ENCODE peak calls at places on chromosomes 16 and 17, in four cellular contexts. M, C, E and H are unnamed samples.
A peak's percentile ranks its signal among the peaks of the same experiment; 100 is the strongest.

GRCh38 chr17:60586288-60586974 is 13.6 kb upstream of the PPM1D start:
- DNase-seq in M (no peak), C (peak; percentile 5), E (no peak), H (no peak)

GRCh38 chr16:58628845-58629680 is 563 bp downstream of the CNOT1 start:
- DNase-seq in M (no peak), C (peak; percentile 43), E (peak; percentile 32), H (peak; percentile 4)

GRCh38 chr16:10770907-10771306 is 27.3 kb downstream of the NUBP1 start:
- DNase-seq in M (no peak), C (no peak), E (no peak), H (no peak)

GRCh38 chr17:50164697-50164988 is 1.2 kb upstream of the SGCA start:
- DNase-seq in M (no peak), C (no peak), E (no peak), H (no peak)

GRCh38 chr16:87954361-87954760 is 3.1 kb downstream of the BANP start:
- DNase-seq in M (no peak), C (no peak), E (no peak), H (no peak)

GRCh38 chr16:85425061-85425662 is 188.0 kb upstream of the GSE1 start:
- DNase-seq in M (no peak), C (peak; percentile 2), E (peak; percentile 25), H (no peak)

GRCh38 chr16:88869673-88869980 is 3.2 kb upstream of the PABPN1L start:
- DNase-seq in M (no peak), C (no peak), E (no peak), H (no peak)

GRCh38 chr16:73966851-73967250 is 329.8 kb upstream of the PSMD7 start:
- DNase-seq in M (no peak), C (no peak), E (peak; percentile 41), H (no peak)

GRCh38 chr17:22171631-22172030 is 479.3 kb downstream of the KCNJ18 start:
- DNase-seq in M (no peak), C (no peak), E (no peak), H (no peak)

GRCh38 chr17:32508926-32509325 is 22.1 kb downstream of the CDK5R1 start:
- DNase-seq in M (no peak), C (no peak), E (no peak), H (no peak)

GRCh38 chr17:5203908-5204294 is 12.2 kb upstream of the ZNF594 start:
- DNase-seq in M (no peak), C (no peak), E (no peak), H (no peak)

GRCh38 chr16:28180660-28181556 is 30.9 kb downstream of the XPO6 start:
- DNase-seq in M (no peak), C (no peak), E (no peak), H (no peak)

GRCh38 chr16:86735727-86736126 is 157.4 kb downstream of the FOXL1 start:
- DNase-seq in M (no peak), C (no peak), E (no peak), H (no peak)

GRCh38 chr17:48756816-48757215 is 28.3 kb upstream of the HOXB13 start:
- DNase-seq in M (no peak), C (no peak), E (no peak), H (no peak)

GRCh38 chr16:8346291-8346690 is 244.0 kb downstream of the TMEM114 start:
- DNase-seq in M (no peak), C (peak; percentile 71), E (no peak), H (peak; percentile 12)

GRCh38 chr16:84763164-84763563 is 56.6 kb upstream of the CRISPLD2 start:
- DNase-seq in M (no peak), C (no peak), E (no peak), H (no peak)

GRCh38 chr16:76007649-76008048 is 269.6 kb upstream of the CNTNAP4 start:
- DNase-seq in M (no peak), C (no peak), E (no peak), H (no peak)

GRCh38 chr16:84599528-84600202 is 18.2 kb downstream of the COTL1 start:
- DNase-seq in M (no peak), C (peak; percentile 68), E (peak; percentile 36), H (peak; percentile 57)

GRCh38 chr16:84917492-84917891 is 93.8 kb downstream of the ZDHHC7 start:
- DNase-seq in M (no peak), C (no peak), E (no peak), H (no peak)

GRCh38 chr16:10902999-10903398 is 26.0 kb downstream of the CIITA start:
- DNase-seq in M (no peak), C (no peak), E (no peak), H (no peak)

GRCh38 chr17:41655611-41656111 is 31.3 kb upstream of the KRT17 start:
- DNase-seq in M (peak; percentile 72), C (peak; percentile 75), E (peak; percentile 65), H (no peak)

GRCh38 chr17:81306898-81307510 is 11.9 kb upstream of the SLC38A10 start:
- DNase-seq in M (no peak), C (no peak), E (no peak), H (no peak)

GRCh38 chr17:17757944-17758343 is 76.7 kb downstream of the RAI1 start:
- DNase-seq in M (no peak), C (no peak), E (no peak), H (no peak)

GRCh38 chr16:69494993-69495392 is 70.6 kb downstream of the CYB5B start:
- DNase-seq in M (no peak), C (no peak), E (peak; percentile 46), H (peak; percentile 16)

GRCh38 chr17:17580662-17581470 is 10.6 kb downstream of the PEMT start:
- DNase-seq in M (no peak), C (no peak), E (no peak), H (no peak)

GRCh38 chr17:61260061-61260797 is 139.4 kb upstream of the TBX2 start:
- DNase-seq in M (no peak), C (no peak), E (no peak), H (no peak)

GRCh38 chr17:63190821-63191220 is 224.8 kb downstream of the TANC2 start:
- DNase-seq in M (no peak), C (no peak), E (no peak), H (no peak)

GRCh38 chr16:12377497-12377896 is 401.0 kb downstream of the SNX29 start:
- DNase-seq in M (no peak), C (no peak), E (no peak), H (no peak)

GRCh38 chr16:78605548-78606097 is 506.2 kb downstream of the WWOX start:
- DNase-seq in M (no peak), C (no peak), E (no peak), H (no peak)

GRCh38 chr17:17667231-17667630 is 14.0 kb upstream of the RAI1 start:
- DNase-seq in M (no peak), C (no peak), E (no peak), H (no peak)

GRCh38 chr16:12089492-12090161 is 113.1 kb downstream of the SNX29 start:
- DNase-seq in M (peak; percentile 48), C (peak; percentile 43), E (no peak), H (no peak)

GRCh38 chr16:19521471-19522368 is at the start of gene GDE1:
- DNase-seq in M (peak; percentile 55), C (peak; percentile 98), E (peak; percentile 97), H (peak; percentile 91)
- TF ChIP-seq CTCF in M (peak; percentile 38), C (no peak), E (peak; percentile 42), H (peak; percentile 28)

GRCh38 chr16:4336701-4337539 is 14.2 kb downstream of the PAM16 start:
- DNase-seq in M (no peak), C (no peak), E (no peak), H (no peak)

GRCh38 chr16:4338125-4338582 is 13.0 kb downstream of the PAM16 start:
- DNase-seq in M (no peak), C (no peak), E (no peak), H (no peak)

GRCh38 chr16:4339455-4339854 is 11.7 kb downstream of the PAM16 start:
- DNase-seq in M (no peak), C (no peak), E (no peak), H (no peak)

GRCh38 chr16:4338712-4339299 is 12.3 kb downstream of the PAM16 start:
- DNase-seq in M (no peak), C (no peak), E (no peak), H (no peak)

GRCh38 chr16:4337540-4338088 is 13.5 kb downstream of the PAM16 start:
- DNase-seq in M (no peak), C (no peak), E (no peak), H (no peak)
- TF ChIP-seq CTCF in M (no peak), C (no peak), E (no peak), H (no peak)

GRCh38 chr16:80341242-80341641 is 199.6 kb upstream of the DYNLRB2 start:
- DNase-seq in M (no peak), C (no peak), E (no peak), H (no peak)
- TF ChIP-seq CTCF in M (no peak), C (peak; percentile 24), E (no peak), H (peak; percentile 23)

GRCh38 chr17:45311762-45312476 is 4.9 kb downstream of the MAP3K14 start:
- DNase-seq in M (no peak), C (no peak), E (peak; percentile 33), H (no peak)

GRCh38 chr17:45310380-45311324 is 6.2 kb downstream of the MAP3K14 start:
- DNase-seq in M (no peak), C (no peak), E (no peak), H (no peak)

GRCh38 chr17:45309400-45309799 is 7.4 kb downstream of the MAP3K14 start:
- DNase-seq in M (no peak), C (no peak), E (no peak), H (no peak)

GRCh38 chr17:45312477-45313418 is 4.1 kb downstream of the MAP3K14 start:
- DNase-seq in M (no peak), C (no peak), E (no peak), H (no peak)

DNA sequence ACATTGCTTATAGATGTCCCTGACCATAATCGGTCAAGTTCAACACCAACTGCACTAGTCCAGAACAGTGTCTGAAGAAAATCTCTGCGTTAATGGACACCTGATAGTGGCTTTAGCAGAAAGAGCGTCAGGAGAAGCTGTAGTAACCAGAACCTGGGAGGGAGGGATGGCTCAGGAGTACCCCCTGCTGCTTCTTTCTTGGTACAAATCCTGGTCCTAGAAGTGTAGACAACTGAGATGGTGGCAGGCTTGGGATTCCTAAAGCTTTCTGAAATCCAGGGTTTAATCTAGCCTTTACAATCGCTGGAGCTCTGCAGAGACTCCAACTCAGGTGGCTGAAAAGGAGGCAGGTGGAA is 5.4 kb downstream of the MAP3K14 start:
- DNase-seq in M (no peak), C (no peak), E (peak; percentile 37), H (no peak)
- TF ChIP-seq CTCF in M (peak; percentile 32), C (no peak), E (peak; percentile 68), H (no peak)

GRCh38 chr16:35194681-35195080 is 1735.3 kb downstream of the TP53TG3F start:
- DNase-seq in M (no peak), C (no peak), E (no peak), H (no peak)
- TF ChIP-seq CTCF in M (no peak), C (no peak), E (no peak), H (no peak)

GRCh38 chr16:16099320-16099719 is 124.0 kb downstream of the ABCC6 start:
- DNase-seq in M (no peak), C (no peak), E (no peak), H (no peak)

GRCh38 chr16:16096858-16097213 is 126.5 kb downstream of the ABCC6 start:
- DNase-seq in M (no peak), C (no peak), E (no peak), H (no peak)

GRCh38 chr16:16095646-16096045 is 127.6 kb downstream of the ABCC6 start:
- DNase-seq in M (no peak), C (no peak), E (no peak), H (no peak)

GRCh38 chr16:16093625-16094332 is 129.5 kb downstream of the ABCC6 start:
- DNase-seq in M (no peak), C (no peak), E (no peak), H (no peak)

GRCh38 chr16:16096161-16096857 is 127.0 kb downstream of the ABCC6 start:
- DNase-seq in M (no peak), C (no peak), E (no peak), H (no peak)
- TF ChIP-seq CTCF in M (peak; percentile 61), C (peak; percentile 35), E (no peak), H (peak; percentile 38)